ENCODE peak calls at places on chromosomes 1 and 21, in seven cellular contexts. J is neuronal stem cell, C is mesendoderm, L is H9, B is IMR-90, D is H1, Q is trophoblast cell. N is an unnamed sample.

GRCh38 chr1:178580096-178580495 is 67.2 kb downstream of the TEX35 start:
- DNase-seq in J (no peak), C (no peak), L (no peak), B (no peak), D (no peak), Q (no peak), N (no peak)

GRCh38 chr1:208215393-208215792 is 28.8 kb downstream of the PLXNA2 start:
- DNase-seq in J (no peak), C (no peak), L (no peak), B (no peak), D (no peak), Q (no peak), N (no peak)

GRCh38 chr1:192809286-192810252 is 730 bp downstream of the RGS2 start:
- DNase-seq in J (peak), C (peak), L (no peak), B (peak), D (no peak), Q (peak), N (no peak)

GRCh38 chr1:24178404-24178803 is 8.7 kb downstream of the IFNLR1 start:
- DNase-seq in J (no peak), C (no peak), L (no peak), B (no peak), D (no peak), Q (no peak), N (no peak)

GRCh38 chr1:161201828-161202712 is at the start of gene NDUFS2:
- DNase-seq in J (peak), C (peak), L (peak), B (peak), D (peak), Q (peak), N (peak)

GRCh38 chr1:224609333-224609732 is 6.8 kb upstream of the CNIH3 start:
- DNase-seq in J (no peak), C (no peak), L (no peak), B (no peak), D (no peak), Q (no peak), N (no peak)

GRCh38 chr1:93362237-93362636 is 16.5 kb downstream of the DR1 start:
- DNase-seq in J (no peak), C (no peak), L (no peak), B (no peak), D (no peak), Q (no peak), N (no peak)

GRCh38 chr1:100400332-100400933 is 48.1 kb downstream of the CDC14A start:
- DNase-seq in J (no peak), C (peak), L (peak), B (no peak), D (peak), Q (no peak), N (peak)

GRCh38 chr1:222462598-222462997 is 85.3 kb downstream of the HHIPL2 start:
- DNase-seq in J (no peak), C (no peak), L (no peak), B (no peak), D (no peak), Q (no peak), N (no peak)

GRCh38 chr1:214640431-214641213 is 37.6 kb downstream of the CENPF start:
- DNase-seq in J (no peak), C (no peak), L (no peak), B (peak), D (no peak), Q (peak), N (no peak)

GRCh38 chr1:224637510-224637909 is 21.4 kb downstream of the CNIH3 start:
- DNase-seq in J (no peak), C (no peak), L (no peak), B (peak), D (no peak), Q (peak), N (peak)

GRCh38 chr1:93349231-93350135 is 3.8 kb downstream of the DR1 start:
- DNase-seq in J (no peak), C (no peak), L (no peak), B (no peak), D (no peak), Q (peak), N (peak)

GRCh38 chr21:40151611-40152010 is 284.4 kb downstream of the PCP4 start:
- DNase-seq in J (no peak), C (peak), L (no peak), B (no peak), D (no peak), Q (no peak), N (no peak)

GRCh38 chr1:201593200-201593828 is 54.4 kb downstream of the NAV1 start:
- DNase-seq in J (no peak), C (peak), L (no peak), B (peak), D (no peak), Q (peak), N (peak)

GRCh38 chr1:182725264-182725965 is 41.0 kb upstream of the RGS8 start:
- DNase-seq in J (no peak), C (no peak), L (no peak), B (peak), D (no peak), Q (peak), N (peak)

GRCh38 chr1:67324068-67324467 is 16.4 kb downstream of the IL12RB2 start:
- DNase-seq in J (no peak), C (no peak), L (no peak), B (no peak), D (no peak), Q (peak), N (no peak)

GRCh38 chr21:37734846-37735245 is 181.4 kb downstream of the KCNJ6 start:
- DNase-seq in J (no peak), C (no peak), L (no peak), B (no peak), D (no peak), Q (no peak), N (no peak)

GRCh38 chr21:37742115-37742514 is 174.1 kb downstream of the KCNJ6 start:
- DNase-seq in J (no peak), C (no peak), L (no peak), B (no peak), D (no peak), Q (no peak), N (no peak)

GRCh38 chr21:37737497-37737896 is 178.8 kb downstream of the KCNJ6 start:
- DNase-seq in J (no peak), C (no peak), L (no peak), B (no peak), D (no peak), Q (no peak), N (peak)

GRCh38 chr21:37742532-37742931 is 173.7 kb downstream of the KCNJ6 start:
- DNase-seq in J (no peak), C (no peak), L (no peak), B (peak), D (no peak), Q (peak), N (peak)

DNA sequence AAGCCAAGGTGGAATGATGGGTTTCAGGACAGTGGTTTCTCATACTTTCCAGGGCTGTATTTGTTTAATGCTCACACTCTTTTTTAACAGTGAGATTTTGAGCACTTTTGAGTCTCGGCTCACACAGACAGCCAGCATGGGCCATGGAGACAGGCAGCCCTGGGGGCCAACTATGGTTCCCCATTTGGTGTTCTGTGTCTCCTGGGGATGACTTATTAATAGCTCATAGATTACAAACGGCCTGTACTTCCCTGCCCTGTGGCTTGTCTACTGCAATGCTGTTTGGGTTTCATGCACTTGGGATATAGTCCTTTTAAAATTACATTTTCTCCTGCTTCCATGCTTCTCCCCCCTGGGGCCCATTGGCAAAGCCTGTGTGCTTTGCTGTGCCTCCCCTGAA is 178.3 kb downstream of the KCNJ6 start:
- DNase-seq in J (no peak), C (no peak), L (no peak), B (no peak), D (no peak), Q (no peak), N (no peak)
- H3K4ac ChIP-seq in J (no peak), C (no peak), L (no peak), B (no peak), D (no peak), Q (no peak), N (no peak)

GRCh38 chr1:150321826-150322166 is 463 bp downstream of the PRPF3 start:
- DNase-seq in J (peak), C (no peak), L (no peak), B (no peak), D (no peak), Q (no peak), N (no peak)

GRCh38 chr1:150322310-150322709 is 977 bp downstream of the PRPF3 start:
- DNase-seq in J (no peak), C (no peak), L (no peak), B (peak), D (no peak), Q (peak), N (peak)

DNA sequence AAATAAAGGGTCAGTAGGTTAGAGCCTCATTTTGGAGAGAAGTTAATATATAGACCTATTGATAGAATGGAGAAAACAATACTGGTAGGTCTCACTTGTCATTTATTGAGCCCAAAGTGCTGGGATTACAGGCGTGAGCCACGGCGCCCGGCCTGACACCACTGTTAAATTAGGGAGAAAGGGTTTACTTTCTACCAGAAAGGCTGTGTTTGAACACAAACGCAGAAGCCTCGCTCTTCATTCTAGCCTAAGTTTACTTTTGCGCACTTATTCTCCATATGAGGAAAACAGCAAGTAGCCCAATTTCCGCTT is 710 bp upstream of the PRPF3 start:
- DNase-seq in J (no peak), C (no peak), L (no peak), B (no peak), D (no peak), Q (peak), N (no peak)
- H3K27ac ChIP-seq in J (no peak), C (no peak), L (no peak), B (no peak), D (no peak), Q (no peak), N (no peak)

DNA sequence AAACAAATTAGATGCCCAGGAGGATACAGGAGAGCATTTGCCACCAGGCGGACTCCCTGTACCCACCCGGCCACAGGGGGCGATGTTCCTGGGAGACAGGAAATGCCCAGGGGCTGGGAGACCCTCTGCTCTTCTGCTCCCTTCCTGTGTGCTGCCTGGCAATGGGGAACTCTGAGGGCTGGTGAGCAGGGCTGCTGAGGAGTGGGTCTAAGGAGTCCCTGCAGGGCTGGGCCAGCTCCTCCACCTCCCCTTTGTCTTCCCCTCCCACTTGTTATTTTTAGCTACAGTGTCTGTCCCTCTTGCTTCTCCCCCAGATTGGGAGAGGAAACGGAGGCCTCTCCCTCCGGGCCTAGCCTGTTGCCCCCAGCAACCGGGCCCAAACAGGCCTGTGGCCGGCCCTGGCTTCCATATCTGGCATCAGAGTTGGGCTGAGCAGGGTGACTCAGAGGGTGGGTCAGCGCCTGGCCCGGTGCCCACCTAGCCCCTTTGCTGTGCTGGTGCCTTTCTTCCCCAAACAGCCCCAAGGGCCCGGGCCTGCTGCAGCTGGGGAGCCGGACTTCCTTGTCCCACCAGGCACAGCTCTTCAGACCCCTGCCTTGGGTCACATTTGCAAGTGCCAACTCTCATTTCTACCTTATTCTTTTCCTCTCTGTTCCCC is 11.7 kb downstream of the LMNA start:
- DNase-seq in J (no peak), C (peak), L (peak), B (peak), D (no peak), Q (peak), N (peak)
- H3K4ac ChIP-seq in J (no peak), C (no peak), L (no peak), B (peak), D (no peak), Q (peak), N (peak)

DNA sequence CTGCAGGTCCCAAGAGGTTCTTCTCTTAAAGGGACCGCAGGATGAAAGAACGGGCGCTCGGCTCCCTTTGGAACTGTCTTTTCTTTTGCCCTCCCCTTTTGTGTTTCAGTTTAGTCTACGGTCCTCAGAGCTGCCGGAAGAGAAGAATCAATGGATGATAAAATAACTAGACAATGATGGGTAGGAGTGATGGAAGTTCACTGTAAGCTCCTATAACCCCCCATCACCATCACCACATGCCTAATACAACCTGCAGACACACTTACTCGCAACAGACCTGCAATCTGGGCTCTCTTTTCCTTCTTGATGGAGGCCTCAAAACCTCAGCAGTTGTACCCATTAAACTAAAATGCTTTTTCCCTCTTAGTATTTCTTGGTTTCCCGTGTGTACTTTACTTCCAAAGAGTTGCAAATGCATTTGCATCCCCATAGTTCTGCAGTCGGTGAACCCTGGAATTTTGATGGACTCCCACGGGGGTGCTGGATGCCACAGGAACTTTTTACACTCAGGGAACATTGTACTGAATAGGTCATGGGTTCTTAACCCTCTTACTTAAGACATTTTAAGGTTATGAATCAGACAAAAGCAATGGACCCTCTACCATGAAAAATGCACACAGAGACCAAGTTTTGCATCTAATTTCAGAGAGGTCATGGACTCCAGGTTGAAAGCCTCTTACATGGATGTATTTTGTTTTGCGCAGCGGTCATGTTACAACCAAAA is 633 bp upstream of the RFX5 start:
- DNase-seq in J (no peak), C (no peak), L (no peak), B (no peak), D (no peak), Q (no peak), N (peak)
- H3K27ac ChIP-seq in J (peak), C (peak), L (peak), B (peak), D (peak), Q (peak), N (peak)

GRCh38 chr1:175690298-175690697 is 53.1 kb downstream of the TNR start:
- DNase-seq in J (no peak), C (no peak), L (no peak), B (no peak), D (no peak), Q (no peak), N (no peak)
- H3K4ac ChIP-seq in J (no peak), C (no peak), L (no peak), B (no peak), D (no peak), Q (no peak), N (no peak)

GRCh38 chr1:36396359-36396758 is 1.3 kb downstream of the LSM10 start:
- DNase-seq in J (no peak), C (no peak), L (no peak), B (no peak), D (no peak), Q (no peak), N (no peak)

GRCh38 chr1:36397083-36397377 is 678 bp downstream of the LSM10 start:
- DNase-seq in J (no peak), C (no peak), L (no peak), B (no peak), D (no peak), Q (no peak), N (no peak)

GRCh38 chr1:36397378-36398230 is at the start of gene LSM10:
- DNase-seq in J (peak), C (peak), L (peak), B (peak), D (peak), Q (peak), N (peak)

GRCh38 chr1:36400514-36400824 is 2.8 kb upstream of the LSM10 start:
- DNase-seq in J (no peak), C (no peak), L (no peak), B (no peak), D (no peak), Q (no peak), N (no peak)

GRCh38 chr1:36398370-36398977 is 766 bp upstream of the LSM10 start:
- DNase-seq in J (no peak), C (no peak), L (no peak), B (no peak), D (no peak), Q (no peak), N (no peak)
- H3K27ac ChIP-seq in J (no peak), C (no peak), L (no peak), B (no peak), D (no peak), Q (no peak), N (no peak)